ENCODE peak calls at places on chromosomes 3 and 15, in nine cellular contexts. V is A673, I is lower lobe of right lung, F is fibroblast of lung, Q is GM06990, Z is astrocyte of the spinal cord, R is GM12878, E is GM12865, P is AG04450. L is an unnamed sample.

GRCh38 chr3:73572371-73572770 is 52.4 kb downstream of the PDZRN3 start:
- DNase-seq in I (no peak), Z (no peak), F (peak), P (no peak), V (no peak), E (no peak), Q (no peak), R (no peak), L (no peak)

GRCh38 chr3:134371542-134372324 is 2.5 kb downstream of the AMOTL2 start:
- DNase-seq in Q (no peak), I (no peak), R (no peak), Z (no peak), V (no peak), F (peak), P (no peak), E (no peak), L (no peak)

GRCh38 chr3:183116051-183116614 is 16.8 kb upstream of the MCCC1 start:
- DNase-seq in V (peak), Q (peak), F (no peak), R (no peak), P (no peak), E (peak), I (no peak), Z (no peak), L (peak)

GRCh38 chr3:171163724-171164465 is 137.4 kb upstream of the SLC2A2 start:
- DNase-seq in F (peak), P (no peak), E (no peak), Q (no peak), I (no peak), Z (no peak), V (no peak), R (no peak), L (no peak)

GRCh38 chr3:72892870-72893269 is 5.0 kb downstream of the GXYLT2 start:
- DNase-seq in Z (peak), I (no peak), E (peak), F (no peak), V (peak), P (no peak), R (no peak), Q (no peak), L (no peak)

GRCh38 chr3:65927576-65927975 is 111.1 kb downstream of the MAGI1 start:
- DNase-seq in Z (peak), E (no peak), P (no peak), V (no peak), I (no peak), Q (no peak), F (peak), R (no peak), L (no peak)

GRCh38 chr3:18121020-18121419 is 304.1 kb downstream of the SATB1 start:
- DNase-seq in I (no peak), F (no peak), V (no peak), Z (no peak), E (no peak), R (no peak), Q (no peak), P (no peak), L (no peak)

GRCh38 chr3:194053136-194053535 is 82.8 kb upstream of the HES1 start:
- DNase-seq in F (peak), E (no peak), I (no peak), V (no peak), Q (no peak), P (no peak), R (no peak), Z (no peak), L (no peak)

GRCh38 chr3:24683511-24684384 is 189.1 kb upstream of the THRB start:
- DNase-seq in I (no peak), P (peak), V (peak), F (peak), R (no peak), Z (peak), Q (no peak), E (peak), L (peak)

GRCh38 chr15:97706059-97706458 is 254.4 kb upstream of the ARRDC4 start:
- DNase-seq in R (no peak), E (no peak), I (no peak), Q (no peak), P (no peak), Z (no peak), F (no peak), V (no peak), L (peak)

GRCh38 chr3:53254810-53255359 is 937 bp downstream of the TKT start:
- DNase-seq in Q (peak), V (peak), E (peak), F (peak), P (no peak), R (peak), Z (peak), I (peak), L (peak)

GRCh38 chr3:71064976-71065763 is 518.4 kb downstream of the FOXP1 start:
- DNase-seq in V (peak), E (peak), R (no peak), F (peak), Q (no peak), I (peak), Z (no peak), P (no peak), L (no peak)

GRCh38 chr3:64224826-64225606 is at the start of gene PRICKLE2:
- DNase-seq in Q (peak), I (peak), E (peak), P (peak), R (peak), Z (peak), F (peak), V (peak), L (no peak)

GRCh38 chr3:124277516-124277890 is 285.6 kb upstream of the ROPN1 start:
- DNase-seq in Z (peak), E (no peak), R (no peak), F (peak), Q (no peak), V (no peak), I (no peak), P (no peak), L (no peak)

GRCh38 chr3:172087198-172087597 is 47.8 kb downstream of the FNDC3B start:
- DNase-seq in V (peak), P (no peak), E (no peak), Q (no peak), I (no peak), Z (no peak), F (peak), R (no peak), L (no peak)

GRCh38 chr15:42373274-42373673 is 14.0 kb downstream of the CAPN3 start:
- DNase-seq in Z (no peak), V (no peak), I (no peak), R (no peak), P (no peak), F (no peak), Q (no peak), E (no peak), L (no peak)

GRCh38 chr15:86743283-86743903 is 663.7 kb downstream of the AGBL1 start:
- DNase-seq in I (no peak), Z (no peak), P (no peak), F (peak), E (peak), V (peak), Q (no peak), R (no peak), L (peak)

GRCh38 chr3:15207836-15208504 is 1.9 kb downstream of the CAPN7 start:
- DNase-seq in Z (no peak), R (no peak), P (no peak), F (peak), E (no peak), Q (no peak), V (no peak), I (no peak), L (no peak)

GRCh38 chr3:13137808-13138565 is 64.8 kb upstream of the IQSEC1 start:
- DNase-seq in I (peak), Z (no peak), E (no peak), V (no peak), R (no peak), F (no peak), P (no peak), Q (no peak), L (no peak)

GRCh38 chr3:56355570-56356185 is 112.6 kb downstream of the ERC2 start:
- DNase-seq in P (no peak), Z (peak), V (no peak), I (no peak), Q (no peak), E (no peak), R (no peak), F (peak), L (no peak)

DNA sequence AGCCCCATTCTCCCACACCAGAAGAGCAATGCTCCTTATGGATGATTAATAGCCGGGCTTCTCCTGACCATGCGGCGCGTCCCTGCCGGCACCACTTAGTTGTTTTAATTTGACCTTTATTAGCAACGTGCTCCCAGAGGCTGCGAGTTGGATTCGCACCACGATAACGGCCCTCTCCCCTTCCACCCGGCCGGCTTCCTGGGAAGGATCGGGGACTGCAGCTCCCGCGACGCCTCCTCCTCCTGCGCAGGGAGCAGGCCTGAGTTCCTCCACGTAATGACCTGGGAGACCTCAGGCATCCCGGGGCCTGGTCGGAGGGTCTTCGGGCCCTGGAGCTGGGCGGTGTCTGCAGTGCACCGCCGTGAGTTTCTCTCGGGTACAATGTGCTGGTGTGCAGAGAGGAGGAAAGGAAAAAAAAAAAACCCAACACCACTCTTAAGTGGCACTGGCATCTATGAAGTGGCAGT is 243.3 kb upstream of the TOPAZ1 start:
- DNase-seq in Z (peak), I (peak), F (no peak), R (no peak), V (peak), E (no peak), P (no peak), Q (no peak), L (no peak)
- H3K4me3 ChIP-seq in Z (peak), I (peak), F (peak), R (peak), V (peak), E (peak), P (peak), Q (peak), L (no peak)

DNA sequence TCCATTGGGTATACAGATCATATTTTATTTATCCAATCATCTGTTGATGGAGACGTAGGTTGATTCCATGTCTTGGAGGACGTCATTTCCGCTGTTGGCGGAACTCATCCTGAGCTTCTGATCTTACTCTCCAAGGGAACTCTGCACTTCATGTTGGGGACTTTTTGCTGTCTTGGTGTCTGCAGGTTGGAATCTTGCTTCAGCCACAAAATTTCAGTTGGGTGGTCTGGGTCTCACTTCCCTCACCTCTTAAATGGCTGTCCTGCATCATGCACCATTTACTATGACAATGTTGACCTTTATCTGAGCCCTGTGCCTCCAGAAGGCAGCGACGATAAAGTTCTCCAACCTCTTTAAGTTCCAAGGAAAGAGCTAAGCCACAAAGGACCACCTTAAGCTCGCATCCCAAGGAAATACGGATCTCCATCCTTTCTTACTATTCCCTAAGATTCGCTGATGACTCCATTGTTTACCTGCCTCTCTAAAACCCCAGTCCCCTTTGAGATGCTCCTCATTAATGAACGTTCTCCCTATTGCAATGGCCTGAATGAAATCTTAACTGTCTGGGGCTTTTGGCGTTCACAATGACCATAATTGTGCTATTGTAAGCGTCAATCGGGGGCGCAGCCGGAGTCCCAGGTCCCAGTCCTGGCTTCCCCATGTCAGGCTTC is 23.1 kb upstream of the RNU6-1 start:
- DNase-seq in Q (peak), Z (no peak), E (peak), R (peak), I (no peak), V (no peak), F (no peak), P (no peak), L (no peak)
- H3K4me3 ChIP-seq in Q (peak), Z (no peak), E (peak), R (peak), I (peak), V (peak), F (peak), P (peak), L (no peak)

GRCh38 chr3:137771401-137772230 is 7.5 kb downstream of the SOX14 start:
- DNase-seq in Z (no peak), V (no peak), P (no peak), R (no peak), Q (no peak), E (no peak), F (no peak), I (no peak), L (no peak)
- H3K4me3 ChIP-seq in Z (no peak), V (no peak), P (no peak), R (no peak), Q (no peak), E (no peak), F (no peak), I (peak), L (no peak)

DNA sequence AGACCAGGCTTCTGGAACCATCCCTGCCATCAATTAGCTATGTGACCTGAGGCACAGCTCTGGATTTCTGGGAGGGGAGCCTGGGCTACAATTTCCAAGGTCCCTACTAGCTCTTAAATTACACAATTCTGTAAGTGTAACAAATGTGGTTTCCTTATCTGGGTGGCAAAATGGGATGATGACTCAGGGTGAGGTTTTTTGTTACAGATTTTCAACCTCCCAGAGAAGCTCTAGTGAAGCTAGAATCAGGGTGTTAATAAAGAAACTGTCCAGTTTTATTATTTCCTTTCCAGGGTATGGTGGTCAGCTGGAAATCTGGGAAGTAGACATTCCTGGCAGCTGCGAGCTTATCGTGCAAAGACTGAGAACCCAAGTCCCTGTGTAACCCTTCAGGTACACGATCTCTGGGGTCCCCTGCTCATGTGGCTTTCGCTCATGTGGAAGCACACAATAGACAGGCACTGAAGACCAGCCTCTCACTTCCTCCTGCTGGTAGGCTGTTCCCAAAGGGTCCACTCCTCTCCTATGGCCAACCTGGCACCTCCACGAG is 7.3 kb downstream of the RAB27A start:
- DNase-seq in I (no peak), E (no peak), R (no peak), V (no peak), F (peak), P (no peak), Z (peak), Q (no peak), L (no peak)
- H3K4me3 ChIP-seq in I (no peak), E (no peak), R (no peak), V (no peak), F (no peak), P (no peak), Z (no peak), Q (no peak), L (no peak)

GRCh38 chr15:80695911-80696651 is 971 bp downstream of the ABHD17C start:
- DNase-seq in I (peak), P (no peak), Q (peak), V (no peak), F (peak), E (peak), R (no peak), Z (peak), L (no peak)

GRCh38 chr15:80697316-80697715 is 2.2 kb downstream of the ABHD17C start:
- DNase-seq in P (no peak), R (no peak), Q (no peak), V (no peak), I (no peak), E (no peak), F (no peak), Z (no peak), L (no peak)

GRCh38 chr15:80698636-80699035 is 3.5 kb downstream of the ABHD17C start:
- DNase-seq in Q (no peak), E (no peak), I (no peak), P (no peak), V (no peak), Z (peak), R (no peak), F (peak), L (no peak)

GRCh38 chr15:80701676-80702311 is 6.7 kb downstream of the ABHD17C start:
- DNase-seq in R (no peak), Z (no peak), P (no peak), V (no peak), F (no peak), E (no peak), Q (no peak), I (no peak), L (no peak)

DNA sequence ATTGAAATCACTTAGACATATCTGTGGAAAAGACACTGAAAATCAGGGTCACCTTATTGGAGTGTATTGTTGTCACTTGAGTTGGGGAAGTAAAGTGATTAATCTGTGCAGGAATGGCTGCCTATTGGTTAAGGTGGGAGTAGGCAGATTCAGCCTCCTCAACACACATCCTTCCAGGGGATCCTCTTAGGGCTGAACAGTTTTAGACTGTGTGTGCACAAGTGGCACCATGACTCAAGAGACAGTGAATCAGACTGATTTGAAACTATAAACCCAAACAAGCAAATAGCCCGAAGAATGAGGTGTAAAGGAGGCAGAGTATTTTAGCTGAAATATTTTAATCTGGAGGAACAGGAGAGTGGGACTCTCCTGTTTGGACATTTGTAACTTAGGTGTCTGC is 4.9 kb downstream of the ABHD17C start:
- DNase-seq in I (no peak), R (no peak), Q (no peak), P (no peak), F (peak), V (no peak), Z (peak), E (no peak), L (no peak)
- H3K4me3 ChIP-seq in I (no peak), R (no peak), Q (no peak), P (no peak), F (no peak), V (no peak), Z (no peak), E (no peak), L (no peak)